ENCODE peak calls at places on chromosomes 12 and 14, in eight cellular contexts. One of them, this sample, is unnamed.

GRCh38 chr12:119758236-119758635 is 90.3 kb downstream of the PRKAB1 start:
- DNase-seq in HFFc6: no peak
- DNase-seq in astrocyte of the spinal cord: no peak
- DNase-seq in choroid plexus epithelial cell: no peak
- DNase-seq in omental fat pad: no peak
- DNase-seq in GM06990: no peak
- DNase-seq in RWPE1: no peak
- DNase-seq in lower leg skin: no peak
- DNase-seq in this sample: no peak

GRCh38 chr14:73752297-73752992 is 38.3 kb upstream of the PNMA1 start:
- DNase-seq in HFFc6: peak
- DNase-seq in astrocyte of the spinal cord: peak
- DNase-seq in choroid plexus epithelial cell: peak
- DNase-seq in omental fat pad: no peak
- DNase-seq in GM06990: no peak
- DNase-seq in RWPE1: no peak
- DNase-seq in lower leg skin: peak
- DNase-seq in this sample: peak

GRCh38 chr12:114990396-114990795 is 306.4 kb upstream of the TBX3 start:
- DNase-seq in HFFc6: no peak
- DNase-seq in astrocyte of the spinal cord: no peak
- DNase-seq in choroid plexus epithelial cell: no peak
- DNase-seq in omental fat pad: no peak
- DNase-seq in GM06990: no peak
- DNase-seq in RWPE1: no peak
- DNase-seq in lower leg skin: no peak
- DNase-seq in this sample: no peak

GRCh38 chr12:1272132-1272531 is 281.1 kb downstream of the ERC1 start:
- DNase-seq in HFFc6: no peak
- DNase-seq in astrocyte of the spinal cord: no peak
- DNase-seq in choroid plexus epithelial cell: no peak
- DNase-seq in omental fat pad: no peak
- DNase-seq in GM06990: no peak
- DNase-seq in RWPE1: no peak
- DNase-seq in lower leg skin: no peak
- DNase-seq in this sample: no peak

GRCh38 chr14:55438066-55438683 is 2.2 kb downstream of the TBPL2 start:
- DNase-seq in HFFc6: peak
- DNase-seq in astrocyte of the spinal cord: peak
- DNase-seq in choroid plexus epithelial cell: peak
- DNase-seq in omental fat pad: no peak
- DNase-seq in GM06990: no peak
- DNase-seq in RWPE1: peak
- DNase-seq in lower leg skin: no peak
- DNase-seq in this sample: no peak

GRCh38 chr14:50808053-50808452 is 22.9 kb downstream of the NIN start:
- DNase-seq in HFFc6: no peak
- DNase-seq in astrocyte of the spinal cord: no peak
- DNase-seq in choroid plexus epithelial cell: no peak
- DNase-seq in omental fat pad: no peak
- DNase-seq in GM06990: no peak
- DNase-seq in RWPE1: no peak
- DNase-seq in lower leg skin: no peak
- DNase-seq in this sample: no peak

GRCh38 chr12:57632898-57633825 is at the start of gene B4GALNT1:
- DNase-seq in HFFc6: peak
- DNase-seq in astrocyte of the spinal cord: peak
- DNase-seq in choroid plexus epithelial cell: peak
- DNase-seq in omental fat pad: no peak
- DNase-seq in GM06990: peak
- DNase-seq in RWPE1: peak
- DNase-seq in lower leg skin: no peak
- DNase-seq in this sample: no peak

GRCh38 chr12:92036771-92037453 is 108.7 kb downstream of the BTG1 start:
- DNase-seq in HFFc6: no peak
- DNase-seq in astrocyte of the spinal cord: peak
- DNase-seq in choroid plexus epithelial cell: peak
- DNase-seq in omental fat pad: no peak
- DNase-seq in GM06990: no peak
- DNase-seq in RWPE1: no peak
- DNase-seq in lower leg skin: no peak
- DNase-seq in this sample: no peak

GRCh38 chr12:88235183-88235833 is 93.2 kb downstream of the TMTC3 start:
- DNase-seq in HFFc6: no peak
- DNase-seq in astrocyte of the spinal cord: no peak
- DNase-seq in choroid plexus epithelial cell: no peak
- DNase-seq in omental fat pad: no peak
- DNase-seq in GM06990: peak
- DNase-seq in RWPE1: no peak
- DNase-seq in lower leg skin: no peak
- DNase-seq in this sample: no peak

GRCh38 chr14:55107766-55108554 is 21.1 kb upstream of the LGALS3 start:
- DNase-seq in HFFc6: peak
- DNase-seq in astrocyte of the spinal cord: peak
- DNase-seq in choroid plexus epithelial cell: peak
- DNase-seq in omental fat pad: peak
- DNase-seq in GM06990: no peak
- DNase-seq in RWPE1: peak
- DNase-seq in lower leg skin: peak
- DNase-seq in this sample: peak

GRCh38 chr12:12726543-12727093 is 9.4 kb downstream of the CDKN1B start:
- DNase-seq in HFFc6: peak
- DNase-seq in astrocyte of the spinal cord: peak
- DNase-seq in choroid plexus epithelial cell: peak
- DNase-seq in omental fat pad: no peak
- DNase-seq in GM06990: no peak
- DNase-seq in RWPE1: no peak
- DNase-seq in lower leg skin: no peak
- DNase-seq in this sample: no peak

GRCh38 chr12:100141666-100141997 is 1.0 kb downstream of the BLTP3B start:
- DNase-seq in HFFc6: peak
- DNase-seq in astrocyte of the spinal cord: peak
- DNase-seq in choroid plexus epithelial cell: peak
- DNase-seq in omental fat pad: no peak
- DNase-seq in GM06990: peak
- DNase-seq in RWPE1: peak
- DNase-seq in lower leg skin: peak
- DNase-seq in this sample: no peak

DNA sequence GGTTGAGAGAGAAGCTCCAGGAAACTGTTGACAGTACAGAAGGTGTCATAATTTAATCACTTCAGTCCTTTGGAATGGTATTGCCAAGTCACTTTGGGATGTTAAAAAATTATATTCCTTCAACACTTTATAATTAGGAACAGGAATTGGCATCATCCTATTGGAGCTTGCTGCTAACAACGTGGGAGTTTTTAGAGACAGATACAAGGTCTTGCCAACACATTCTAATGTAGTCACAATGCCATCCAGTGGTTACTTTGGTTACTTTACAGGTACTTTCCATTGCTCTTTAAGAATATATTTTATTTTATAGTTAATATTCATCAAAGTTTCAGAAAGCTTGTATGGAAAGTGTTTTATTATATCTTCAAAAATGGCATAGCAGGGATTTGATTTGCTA is 310.1 kb downstream of the SYT1 start:
- DNase-seq in HFFc6: peak
- DNase-seq in astrocyte of the spinal cord: peak
- DNase-seq in choroid plexus epithelial cell: peak
- DNase-seq in omental fat pad: no peak
- DNase-seq in GM06990: no peak
- DNase-seq in RWPE1: peak
- DNase-seq in lower leg skin: no peak
- DNase-seq in this sample: no peak
- TF ChIP-seq CTCF in HFFc6: peak
- TF ChIP-seq CTCF in astrocyte of the spinal cord: peak
- TF ChIP-seq CTCF in choroid plexus epithelial cell: peak
- TF ChIP-seq CTCF in omental fat pad: no peak
- TF ChIP-seq CTCF in GM06990: peak
- TF ChIP-seq CTCF in RWPE1: peak
- TF ChIP-seq CTCF in lower leg skin: no peak
- TF ChIP-seq CTCF in this sample: no peak

GRCh38 chr14:90060312-90060964 is 1.4 kb upstream of the KCNK13 start:
- DNase-seq in HFFc6: no peak
- DNase-seq in astrocyte of the spinal cord: peak
- DNase-seq in choroid plexus epithelial cell: peak
- DNase-seq in omental fat pad: no peak
- DNase-seq in GM06990: peak
- DNase-seq in RWPE1: peak
- DNase-seq in lower leg skin: no peak
- DNase-seq in this sample: no peak
- TF ChIP-seq CTCF in HFFc6: peak
- TF ChIP-seq CTCF in astrocyte of the spinal cord: peak
- TF ChIP-seq CTCF in choroid plexus epithelial cell: peak
- TF ChIP-seq CTCF in omental fat pad: no peak
- TF ChIP-seq CTCF in GM06990: peak
- TF ChIP-seq CTCF in RWPE1: peak
- TF ChIP-seq CTCF in lower leg skin: no peak
- TF ChIP-seq CTCF in this sample: no peak

GRCh38 chr12:107891967-107892366 is 117.5 kb downstream of the ASCL4 start:
- DNase-seq in HFFc6: no peak
- DNase-seq in astrocyte of the spinal cord: no peak
- DNase-seq in choroid plexus epithelial cell: peak
- DNase-seq in omental fat pad: no peak
- DNase-seq in GM06990: no peak
- DNase-seq in RWPE1: no peak
- DNase-seq in lower leg skin: no peak
- DNase-seq in this sample: no peak
- TF ChIP-seq CTCF in HFFc6: peak
- TF ChIP-seq CTCF in astrocyte of the spinal cord: peak
- TF ChIP-seq CTCF in choroid plexus epithelial cell: peak
- TF ChIP-seq CTCF in omental fat pad: no peak
- TF ChIP-seq CTCF in GM06990: peak
- TF ChIP-seq CTCF in RWPE1: no peak
- TF ChIP-seq CTCF in lower leg skin: no peak
- TF ChIP-seq CTCF in this sample: no peak

DNA sequence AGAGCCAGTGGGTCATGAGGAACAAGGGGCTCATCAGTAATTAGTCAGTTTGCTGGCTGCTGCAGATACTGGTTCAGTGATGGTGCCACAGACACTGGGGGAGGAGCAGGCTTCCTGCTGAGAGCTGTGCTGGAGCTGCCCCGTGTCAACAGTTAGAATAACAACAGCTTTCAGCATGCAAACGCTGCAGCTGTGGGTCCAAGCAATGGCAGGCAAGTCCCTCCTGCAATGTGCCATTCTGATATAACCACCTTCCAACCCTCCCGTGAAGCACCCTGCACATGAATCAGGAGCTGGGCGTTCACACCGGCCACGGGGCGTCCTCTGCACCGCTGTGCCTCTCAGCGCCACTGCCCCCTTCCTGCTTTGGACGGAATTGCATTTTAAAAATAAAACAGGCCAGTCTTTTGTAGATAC is 258.4 kb upstream of the SFSWAP start:
- DNase-seq in HFFc6: no peak
- DNase-seq in astrocyte of the spinal cord: no peak
- DNase-seq in choroid plexus epithelial cell: no peak
- DNase-seq in omental fat pad: no peak
- DNase-seq in GM06990: peak
- DNase-seq in RWPE1: no peak
- DNase-seq in lower leg skin: no peak
- DNase-seq in this sample: no peak
- TF ChIP-seq CTCF in HFFc6: peak
- TF ChIP-seq CTCF in astrocyte of the spinal cord: no peak
- TF ChIP-seq CTCF in choroid plexus epithelial cell: peak
- TF ChIP-seq CTCF in omental fat pad: no peak
- TF ChIP-seq CTCF in GM06990: peak
- TF ChIP-seq CTCF in RWPE1: peak
- TF ChIP-seq CTCF in lower leg skin: no peak
- TF ChIP-seq CTCF in this sample: no peak

DNA sequence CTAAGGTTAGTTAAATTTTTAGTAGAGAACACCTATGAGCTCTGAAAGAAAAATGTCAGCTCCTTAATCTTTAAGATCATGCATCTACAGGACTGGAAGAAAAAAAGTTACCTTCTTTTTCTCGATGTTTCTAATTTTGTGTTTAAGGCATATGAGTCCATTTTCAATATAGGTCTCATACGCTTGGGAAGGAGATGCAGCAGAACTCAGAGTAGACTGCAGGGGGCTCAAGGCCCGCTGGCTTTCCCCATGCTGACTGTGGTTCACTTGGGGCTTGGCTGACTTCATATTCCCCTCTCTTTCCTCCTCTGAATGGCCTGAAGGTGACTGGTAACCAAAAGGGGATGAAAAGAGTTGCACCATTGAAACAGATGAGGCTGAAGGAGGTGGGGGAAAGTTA is 1.5 kb downstream of the CAPRIN2 start:
- DNase-seq in HFFc6: no peak
- DNase-seq in astrocyte of the spinal cord: peak
- DNase-seq in choroid plexus epithelial cell: peak
- DNase-seq in omental fat pad: no peak
- DNase-seq in GM06990: peak
- DNase-seq in RWPE1: peak
- DNase-seq in lower leg skin: no peak
- DNase-seq in this sample: no peak
- TF ChIP-seq CTCF in HFFc6: peak
- TF ChIP-seq CTCF in astrocyte of the spinal cord: peak
- TF ChIP-seq CTCF in choroid plexus epithelial cell: peak
- TF ChIP-seq CTCF in omental fat pad: no peak
- TF ChIP-seq CTCF in GM06990: peak
- TF ChIP-seq CTCF in RWPE1: peak
- TF ChIP-seq CTCF in lower leg skin: no peak
- TF ChIP-seq CTCF in this sample: peak

DNA sequence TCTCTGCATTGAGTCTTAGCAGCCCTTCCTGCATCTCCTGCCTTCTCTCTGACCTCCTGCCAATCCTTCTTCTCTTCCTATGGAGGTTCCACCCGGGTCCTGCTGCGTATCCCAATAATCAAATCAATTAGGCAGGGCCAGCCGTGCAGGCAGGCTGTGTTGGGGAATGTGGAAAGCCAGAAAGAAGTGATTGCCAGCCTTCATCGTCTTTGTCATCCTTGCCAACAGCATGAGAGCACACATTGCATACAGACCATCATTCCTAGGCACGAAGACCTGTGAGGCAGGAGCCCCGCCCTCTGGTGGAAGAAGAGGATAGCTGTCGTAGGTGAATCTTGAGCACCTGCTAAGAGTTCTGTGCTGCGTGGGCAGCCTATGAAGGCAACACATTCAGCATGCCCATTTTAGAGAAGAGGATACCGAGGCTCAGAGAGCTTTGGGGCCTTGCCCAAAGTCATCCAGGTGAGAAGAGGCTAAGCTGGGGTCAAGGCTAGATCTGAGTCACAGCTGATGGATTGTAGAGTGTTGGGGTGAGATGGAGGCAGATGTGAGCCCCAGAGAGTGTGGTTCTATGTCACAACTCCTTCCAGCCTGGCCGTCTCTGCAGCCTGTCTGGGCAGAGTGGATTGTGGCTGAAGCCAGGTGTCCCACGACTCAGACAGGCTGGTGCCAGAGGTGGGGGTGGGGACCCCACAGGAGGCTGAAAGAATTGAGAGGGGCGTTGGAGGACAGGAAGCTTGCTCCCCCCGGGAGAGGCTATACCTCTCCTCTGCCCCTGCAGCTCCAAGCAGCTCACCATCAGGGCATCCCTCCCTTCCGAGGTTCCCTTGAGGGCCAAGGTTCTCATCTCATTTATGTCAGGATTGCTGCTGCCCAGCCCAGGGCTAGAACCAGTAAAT is 12.7 kb downstream of the C14orf132 start:
- DNase-seq in HFFc6: no peak
- DNase-seq in astrocyte of the spinal cord: no peak
- DNase-seq in choroid plexus epithelial cell: no peak
- DNase-seq in omental fat pad: no peak
- DNase-seq in GM06990: no peak
- DNase-seq in RWPE1: no peak
- DNase-seq in lower leg skin: no peak
- DNase-seq in this sample: no peak
- TF ChIP-seq CTCF in HFFc6: peak
- TF ChIP-seq CTCF in astrocyte of the spinal cord: peak
- TF ChIP-seq CTCF in choroid plexus epithelial cell: peak
- TF ChIP-seq CTCF in omental fat pad: no peak
- TF ChIP-seq CTCF in GM06990: peak
- TF ChIP-seq CTCF in RWPE1: no peak
- TF ChIP-seq CTCF in lower leg skin: no peak
- TF ChIP-seq CTCF in this sample: no peak

GRCh38 chr14:42980419-42980818 is 1373.7 kb downstream of the LRFN5 start:
- DNase-seq in HFFc6: no peak
- DNase-seq in astrocyte of the spinal cord: peak
- DNase-seq in choroid plexus epithelial cell: peak
- DNase-seq in omental fat pad: no peak
- DNase-seq in GM06990: no peak
- DNase-seq in RWPE1: no peak
- DNase-seq in lower leg skin: no peak
- DNase-seq in this sample: no peak
- TF ChIP-seq CTCF in HFFc6: no peak
- TF ChIP-seq CTCF in astrocyte of the spinal cord: no peak
- TF ChIP-seq CTCF in choroid plexus epithelial cell: no peak
- TF ChIP-seq CTCF in omental fat pad: no peak
- TF ChIP-seq CTCF in GM06990: no peak
- TF ChIP-seq CTCF in RWPE1: no peak
- TF ChIP-seq CTCF in lower leg skin: no peak
- TF ChIP-seq CTCF in this sample: no peak